ENCODE peak calls at places on chromosomes 5 and 9, in six cellular contexts. One of them, this sample, is unnamed.

GRCh38 chr5:116573279-116573616 is 1.4 kb downstream of the SEMA6A start:
- DNase-seq in DMS153: no peak
- DNase-seq in NCI-H510A: no peak
- DNase-seq in iris pigment epithelial cell: peak
- DNase-seq in H54: no peak
- DNase-seq in WTC11: peak
- DNase-seq in this sample: peak

GRCh38 chr9:95009459-95009858 is 283.0 kb downstream of the AOPEP start:
- DNase-seq in WTC11: no peak
- DNase-seq in DMS153: no peak
- DNase-seq in NCI-H510A: no peak
- DNase-seq in H54: no peak
- DNase-seq in iris pigment epithelial cell: peak
- DNase-seq in this sample: no peak

GRCh38 chr9:120366646-120367019 is 213.3 kb downstream of the CDK5RAP2 start:
- DNase-seq in WTC11: no peak
- DNase-seq in NCI-H510A: no peak
- DNase-seq in iris pigment epithelial cell: peak
- DNase-seq in DMS153: no peak
- DNase-seq in H54: peak
- DNase-seq in this sample: no peak

GRCh38 chr9:69645488-69645887 is 26.7 kb downstream of the APBA1 start:
- DNase-seq in NCI-H510A: peak
- DNase-seq in iris pigment epithelial cell: no peak
- DNase-seq in DMS153: peak
- DNase-seq in WTC11: peak
- DNase-seq in H54: no peak
- DNase-seq in this sample: peak

GRCh38 chr9:70494221-70494620 is 79.8 kb upstream of the KLF9 start:
- DNase-seq in H54: no peak
- DNase-seq in DMS153: no peak
- DNase-seq in NCI-H510A: no peak
- DNase-seq in WTC11: no peak
- DNase-seq in iris pigment epithelial cell: no peak
- DNase-seq in this sample: peak

GRCh38 chr5:124655943-124656459 is 90.4 kb downstream of the ZNF608 start:
- DNase-seq in H54: peak
- DNase-seq in WTC11: no peak
- DNase-seq in NCI-H510A: peak
- DNase-seq in DMS153: peak
- DNase-seq in iris pigment epithelial cell: peak
- DNase-seq in this sample: no peak

GRCh38 chr5:44443172-44443571 is 54.0 kb upstream of the FGF10 start:
- DNase-seq in NCI-H510A: no peak
- DNase-seq in DMS153: no peak
- DNase-seq in iris pigment epithelial cell: no peak
- DNase-seq in WTC11: no peak
- DNase-seq in H54: no peak
- DNase-seq in this sample: no peak

GRCh38 chr5:8907168-8907868 is 638.6 kb downstream of the SEMA5A start:
- DNase-seq in WTC11: no peak
- DNase-seq in DMS153: no peak
- DNase-seq in NCI-H510A: no peak
- DNase-seq in H54: peak
- DNase-seq in iris pigment epithelial cell: peak
- DNase-seq in this sample: no peak

GRCh38 chr9:69745716-69746538 is 13.9 kb downstream of the PTAR1 start:
- DNase-seq in WTC11: no peak
- DNase-seq in DMS153: no peak
- DNase-seq in iris pigment epithelial cell: no peak
- DNase-seq in H54: no peak
- DNase-seq in NCI-H510A: no peak
- DNase-seq in this sample: no peak

GRCh38 chr5:90022711-90023053 is 386.9 kb downstream of the CETN3 start:
- DNase-seq in H54: no peak
- DNase-seq in iris pigment epithelial cell: peak
- DNase-seq in NCI-H510A: no peak
- DNase-seq in DMS153: no peak
- DNase-seq in WTC11: no peak
- DNase-seq in this sample: no peak

GRCh38 chr5:79859588-79859987 is 131.5 kb downstream of the MTX3 start:
- DNase-seq in WTC11: no peak
- DNase-seq in NCI-H510A: no peak
- DNase-seq in DMS153: no peak
- DNase-seq in iris pigment epithelial cell: no peak
- DNase-seq in H54: no peak
- DNase-seq in this sample: no peak